ENCODE peak calls at places on chromosomes 2 and 18, in six cellular contexts. Y, B, F, D, L and M are unnamed samples. For H3K4me1, the result is how much of the 10 kb centered on the place peaks cover.

GRCh38 chr2:5093056-5093455 is 599.1 kb upstream of the SOX11 start:
- DNase-seq in B (no peak), D (no peak), L (no peak), Y (no peak), F (no peak), M (no peak)

GRCh38 chr18:635171-635570 is 22.3 kb upstream of the TYMS start:
- DNase-seq in B (no peak), F (no peak), Y (peak), L (no peak), D (peak), M (no peak)

GRCh38 chr2:64398730-64399129 is 55.2 kb upstream of the LGALSL start:
- DNase-seq in B (no peak), L (no peak), D (no peak), F (no peak), Y (no peak), M (no peak)

GRCh38 chr2:240237609-240238151 is 97.2 kb upstream of the OTOS start:
- DNase-seq in Y (no peak), F (no peak), L (no peak), B (peak), D (no peak), M (no peak)

GRCh38 chr2:168584934-168585333 is 128.9 kb downstream of the CERS6 start:
- DNase-seq in F (no peak), L (no peak), Y (no peak), D (no peak), B (no peak), M (no peak)

GRCh38 chr2:43073373-43073772 is 153.0 kb downstream of the ZFP36L2 start:
- DNase-seq in F (no peak), Y (no peak), D (no peak), B (peak), L (no peak), M (peak)

GRCh38 chr2:30472326-30472725 is 25.3 kb downstream of the LCLAT1 start:
- DNase-seq in L (no peak), D (no peak), B (no peak), Y (no peak), F (no peak), M (no peak)

GRCh38 chr2:142037051-142037450 is 93.8 kb downstream of the LRP1B start:
- DNase-seq in B (no peak), L (no peak), D (peak), Y (peak), F (no peak), M (peak)

GRCh38 chr2:102703305-102703704 is 58.5 kb upstream of the TMEM182 start:
- DNase-seq in F (no peak), Y (no peak), B (no peak), D (no peak), L (no peak), M (no peak)

GRCh38 chr18:10299686-10300085 is 154.7 kb upstream of the APCDD1 start:
- DNase-seq in F (no peak), D (no peak), L (no peak), Y (no peak), B (no peak), M (no peak)

GRCh38 chr2:112985090-112985489 is 7.3 kb downstream of the IL36G start:
- DNase-seq in Y (no peak), L (no peak), D (no peak), F (no peak), B (no peak), M (no peak)

GRCh38 chr2:102815285-102815684 is 53.5 kb downstream of the TMEM182 start:
- DNase-seq in F (no peak), B (no peak), D (no peak), Y (no peak), L (no peak), M (no peak)

GRCh38 chr2:48268671-48269070 is 261.3 kb upstream of the STON1 start:
- DNase-seq in B (no peak), L (no peak), F (no peak), D (peak), Y (no peak), M (no peak)

GRCh38 chr2:217949448-217949847 is 53.3 kb downstream of the TNS1 start:
- DNase-seq in F (no peak), Y (no peak), L (no peak), D (no peak), B (no peak), M (no peak)

GRCh38 chr2:56287974-56288373 is 104.2 kb downstream of the CCDC85A start:
- DNase-seq in L (no peak), Y (no peak), B (no peak), F (no peak), D (no peak), M (no peak)

GRCh38 chr2:46273225-46273863 is 23.9 kb upstream of the EPAS1 start:
- DNase-seq in F (no peak), D (no peak), L (no peak), Y (no peak), B (no peak), M (no peak)

GRCh38 chr2:9310390-9310789 is 103.8 kb downstream of the ASAP2 start:
- DNase-seq in F (no peak), D (no peak), B (no peak), L (no peak), Y (no peak), M (no peak)

GRCh38 chr2:121355488-121355887 is 70.5 kb upstream of the TFCP2L1 start:
- DNase-seq in Y (no peak), D (no peak), B (no peak), L (peak), F (no peak), M (no peak)

GRCh38 chr2:192151848-192152247 is 42.9 kb downstream of the TMEFF2 start:
- DNase-seq in L (no peak), B (no peak), F (no peak), Y (no peak), D (no peak), M (peak)

GRCh38 chr2:106140091-106140490 is 54.0 kb downstream of the UXS1 start:
- DNase-seq in D (no peak), L (no peak), B (no peak), Y (no peak), F (no peak), M (no peak)

GRCh38 chr2:110804915-110805314 is 72.5 kb downstream of the ACOXL start:
- DNase-seq in D (no peak), F (no peak), L (no peak), B (no peak), Y (no peak), M (no peak)

DNA sequence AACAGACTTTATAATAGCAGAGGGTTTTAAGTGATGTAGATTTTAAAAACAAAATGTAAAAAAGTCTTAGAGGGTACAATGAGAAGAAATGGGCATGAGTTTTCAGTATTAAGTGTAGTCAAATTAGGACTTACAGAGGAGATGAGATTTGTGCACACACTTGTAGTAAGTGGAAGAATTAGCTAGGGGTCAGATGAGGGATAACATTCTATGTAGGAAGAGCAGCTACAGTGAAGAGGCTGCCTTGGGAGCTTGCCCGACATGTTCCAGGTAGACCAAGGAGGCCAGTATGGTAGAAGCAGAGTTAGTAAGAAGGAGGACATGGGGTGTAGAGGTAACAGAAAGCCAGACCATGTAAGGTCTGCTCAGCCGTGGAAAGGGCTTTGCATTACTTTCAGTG is 189.2 kb upstream of the DSEL start:
- DNase-seq in Y (peak), F (no peak), D (peak), L (no peak), B (no peak), M (peak)
- TF ChIP-seq CTCF in Y (peak), F (no peak), D (peak), L (no peak), B (no peak), M (peak)

GRCh38 chr2:241561811-241562210 is 3.3 kb downstream of the BOK start:
- DNase-seq in D (no peak), Y (no peak), L (no peak), F (no peak), B (peak), M (no peak)

GRCh38 chr2:241559489-241560180 is 1.1 kb downstream of the BOK start:
- DNase-seq in L (peak), D (peak), Y (peak), F (no peak), B (peak), M (no peak)

GRCh38 chr2:241560181-241560882 is 1.8 kb downstream of the BOK start:
- DNase-seq in L (no peak), D (no peak), F (no peak), B (no peak), Y (no peak), M (no peak)

GRCh38 chr2:241562269-241562891 is 3.8 kb downstream of the BOK start:
- DNase-seq in Y (no peak), L (no peak), D (no peak), F (no peak), B (no peak), M (no peak)

DNA sequence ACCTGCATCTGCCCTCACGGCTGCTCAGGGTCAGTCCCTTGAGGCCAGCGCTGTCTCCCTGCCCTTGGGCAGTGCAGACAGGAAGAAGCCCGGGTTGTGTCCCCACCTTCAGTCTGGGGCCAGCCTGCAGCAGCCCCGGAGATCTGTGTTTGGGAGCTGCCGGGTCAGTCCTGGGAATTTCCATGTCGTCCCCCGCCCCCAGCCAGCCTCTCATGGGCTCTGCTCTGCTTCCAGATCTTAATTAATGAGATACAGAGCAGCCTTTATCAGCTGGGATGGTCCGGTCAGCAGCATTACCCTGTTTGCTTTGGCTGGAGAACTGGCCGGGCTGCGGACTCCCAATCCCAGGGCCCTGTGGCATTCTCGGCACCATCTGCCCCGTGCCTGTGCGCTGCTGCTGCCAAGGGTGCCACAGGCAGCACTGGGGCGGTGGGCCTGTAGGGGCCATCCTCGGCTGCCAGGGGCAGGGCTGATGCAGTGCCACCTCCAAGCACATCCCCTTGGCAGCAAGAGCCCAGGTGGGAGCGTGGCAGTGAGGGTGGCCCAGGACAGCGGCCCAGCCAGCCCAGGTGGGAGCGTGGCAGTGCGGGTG is 2.4 kb downstream of the BOK start:
- DNase-seq in F (no peak), B (no peak), D (no peak), L (no peak), Y (no peak), M (no peak)
- H3K4me1 ChIP-seq in F (under half), B (under half), D (under half), L (under half), Y (under half), M (under half)

GRCh38 chr2:85753035-85753524 is 711 bp upstream of the ATOH8 start:
- DNase-seq in F (no peak), L (no peak), Y (peak), B (no peak), D (peak), M (peak)
- TF ChIP-seq EZH2 in F (no peak), L (no peak), Y (peak), B (no peak), D (peak), M (no peak)

DNA sequence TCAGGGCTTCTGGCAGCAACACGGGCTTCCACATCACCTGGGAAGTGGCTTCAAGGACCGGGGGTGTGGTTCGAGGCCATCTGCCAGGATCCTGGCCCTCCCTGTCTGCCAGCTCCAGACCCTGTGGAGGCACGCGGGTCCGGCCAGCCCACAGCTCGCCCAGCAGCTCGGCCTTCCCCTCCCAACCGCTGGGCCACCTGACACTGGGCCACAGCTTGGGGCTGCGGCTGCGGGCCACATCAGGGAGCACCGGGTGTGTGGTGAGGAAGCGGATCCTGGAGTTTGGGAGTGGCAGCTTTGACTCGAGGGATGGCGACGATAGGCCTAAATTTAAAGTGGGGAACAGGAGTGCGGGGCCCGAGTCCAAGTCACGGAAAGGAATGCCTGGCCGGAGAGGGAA is 6.9 kb downstream of the C2orf81 start:
- DNase-seq in Y (peak), L (no peak), D (no peak), B (no peak), F (no peak), M (no peak)
- TF ChIP-seq CTCF in Y (no peak), L (no peak), D (no peak), B (no peak), F (no peak), M (no peak)

GRCh38 chr2:98778153-98778552 is 47.2 kb upstream of the MGAT4A start:
- DNase-seq in D (no peak), B (no peak), F (no peak), L (no peak), Y (no peak), M (peak)
- H3K4me1 ChIP-seq in D (under half), B (under half), F (under half), L (under half), Y (under half), M (under half)

DNA sequence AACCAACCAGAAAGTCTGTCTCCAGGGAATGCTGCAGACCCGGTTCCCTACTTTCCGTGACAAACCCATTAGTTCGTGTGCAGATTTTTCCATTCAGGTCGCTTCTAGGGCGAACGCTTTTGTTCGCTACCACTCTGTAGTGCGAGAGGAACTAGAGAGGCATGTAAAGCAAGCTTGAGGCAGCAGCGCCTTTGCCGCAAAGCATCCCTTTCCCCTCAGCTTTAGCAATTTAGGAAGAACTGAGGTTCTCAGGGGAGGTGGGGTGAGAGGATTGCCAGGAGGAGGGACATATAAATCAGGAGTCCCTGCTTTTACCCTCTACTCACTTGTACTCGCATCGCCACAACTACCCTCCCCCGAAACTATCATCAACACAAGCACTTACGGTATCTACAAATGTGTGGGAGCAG is 753 bp upstream of the ZNF804A start:
- DNase-seq in F (peak), B (no peak), Y (peak), D (peak), L (no peak), M (peak)
- TF ChIP-seq EZH2 in F (no peak), B (no peak), Y (no peak), D (peak), L (no peak), M (no peak)

DNA sequence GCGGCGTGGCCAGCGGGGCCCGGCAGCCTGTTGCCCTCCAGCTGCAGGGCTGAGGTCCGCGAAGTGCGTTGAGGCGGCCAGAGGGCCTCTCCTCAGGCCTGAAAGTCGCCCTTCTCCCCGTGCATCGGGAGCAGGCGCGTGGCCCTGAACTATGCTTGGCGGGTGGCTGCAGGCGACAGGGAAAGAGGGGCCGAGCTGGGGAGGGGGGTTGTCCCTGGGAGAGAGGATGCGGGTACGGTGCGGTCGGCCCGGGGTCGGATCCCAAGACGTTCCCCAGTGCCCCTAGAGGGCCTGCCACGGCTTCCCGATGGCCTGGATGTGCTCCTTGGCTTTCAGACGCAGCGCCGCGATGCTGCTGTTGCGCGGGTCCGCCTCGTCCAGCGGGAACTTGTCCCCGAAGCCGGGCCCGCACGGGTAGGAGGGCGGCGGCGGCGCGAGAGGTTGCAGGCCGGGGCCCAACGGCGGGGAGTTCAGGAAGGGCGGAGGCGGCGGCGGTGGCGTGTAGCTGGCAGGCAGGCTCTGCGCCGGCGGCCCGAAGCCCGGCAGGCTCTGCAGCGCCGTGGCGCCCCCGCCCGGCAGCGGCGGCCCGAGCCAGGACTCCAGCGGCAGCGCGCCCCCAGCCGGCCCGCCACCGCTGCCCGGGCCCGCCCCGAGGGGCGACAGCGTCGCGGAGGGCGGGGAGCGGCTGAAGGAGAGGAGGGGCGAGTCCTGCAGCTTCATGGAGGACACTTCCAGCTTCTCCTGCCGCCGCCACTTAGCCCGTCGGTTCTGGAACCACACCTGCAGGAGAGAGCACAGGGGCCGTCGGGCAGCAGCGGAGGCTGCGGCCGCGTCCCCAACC is 4.3 kb downstream of the RAX start:
- DNase-seq in Y (peak), L (peak), B (peak), F (peak), D (peak), M (peak)
- TF ChIP-seq CTCF in Y (no peak), L (peak), B (peak), F (no peak), D (peak), M (no peak)

GRCh38 chr2:58635801-58636375 is 394.8 kb upstream of the FANCL start:
- DNase-seq in Y (peak), D (no peak), L (no peak), F (no peak), B (no peak), M (no peak)
- H3K4me1 ChIP-seq in Y (under half), D (under half), L (under half), F (under half), B (under half), M (under half)

GRCh38 chr18:62325806-62326645 is 916 bp downstream of the TNFRSF11A start:
- DNase-seq in D (peak), B (no peak), F (peak), L (no peak), Y (peak), M (peak)
- TF ChIP-seq EZH2 in D (peak), B (no peak), F (no peak), L (no peak), Y (peak), M (no peak)